ENCODE peak calls at places on chromosome 18, in four cellular contexts. N is NCI-H69, H is EH, T is SW480. E is an unnamed sample.

GRCh38 chr18:80166240-80166639 is 57.2 kb downstream of the ADNP2 start:
- DNase-seq in N (no peak), H (no peak), T (no peak), E (no peak)

GRCh38 chr18:31658670-31659573 is 25.5 kb downstream of the B4GALT6 start:
- DNase-seq in N (peak), H (no peak), T (no peak), E (no peak)

GRCh38 chr18:50107468-50107867 is 87.5 kb downstream of the MYO5B start:
- DNase-seq in N (no peak), H (no peak), T (no peak), E (no peak)

GRCh38 chr18:76273956-76274355 is 221.1 kb downstream of the ZNF516 start:
- DNase-seq in N (no peak), H (no peak), T (no peak), E (no peak)

GRCh38 chr18:49980869-49981268 is 167.5 kb upstream of the ACAA2 start:
- DNase-seq in N (peak), H (no peak), T (no peak), E (no peak)

GRCh38 chr18:7272268-7273049 is 41.6 kb downstream of the LRRC30 start:
- DNase-seq in N (peak), H (peak), T (peak), E (peak)

GRCh38 chr18:26839609-26840008 is 25.9 kb downstream of the AQP4 start:
- DNase-seq in N (no peak), H (no peak), T (no peak), E (no peak)

GRCh38 chr18:23307567-23308295 is 145.4 kb upstream of the RIOK3 start:
- DNase-seq in N (no peak), H (peak), T (no peak), E (no peak)

GRCh38 chr18:27778441-27778840 is 398.5 kb downstream of the CDH2 start:
- DNase-seq in N (peak), H (peak), T (peak), E (no peak)

GRCh38 chr18:28808373-28808772 is 631.4 kb upstream of the CDH2 start:
- DNase-seq in N (no peak), H (no peak), T (no peak), E (no peak)

GRCh38 chr18:48303883-48304282 is 105.3 kb downstream of the ZBTB7C start:
- DNase-seq in N (no peak), H (no peak), T (no peak), E (no peak)

GRCh38 chr18:35143615-35144596 is 96.9 kb upstream of the ZNF397 start:
- DNase-seq in N (peak), H (peak), T (peak), E (peak)